ENCODE peak calls at places on chromosomes 12 and 14, in six cellular contexts. U is AG10803; R is mucosa of descending colon; D is left cardiac atrium; O is activated CD4-positive, alpha-beta T cell treated with anti-CD3 and anti-CD28 coated beads for 48 hours; N is CD4-positive, CD25-positive, alpha-beta regulatory T cell. Y is an unnamed sample.

GRCh38 chr14:74207943-74208342 is 31.3 kb upstream of the VSX2 start:
- DNase-seq in U (no peak), O (no peak), N (no peak), D (no peak), R (peak), Y (peak)

GRCh38 chr14:42872775-42873174 is 1266.1 kb downstream of the LRFN5 start:
- DNase-seq in N (no peak), O (no peak), U (no peak), R (no peak), D (no peak), Y (no peak)

GRCh38 chr12:22628228-22628627 is 3.3 kb downstream of the ETNK1 start:
- DNase-seq in N (no peak), D (no peak), R (no peak), O (no peak), U (no peak), Y (no peak)

GRCh38 chr12:86496595-86496994 is 240.4 kb upstream of the MGAT4C start:
- DNase-seq in D (no peak), U (no peak), O (no peak), N (no peak), R (no peak), Y (no peak)

GRCh38 chr12:57433370-57433769 is 1.2 kb upstream of the INHBC start:
- DNase-seq in N (no peak), D (no peak), R (no peak), O (no peak), U (no peak), Y (no peak)

GRCh38 chr14:33799705-33800269 is 151.1 kb downstream of the EGLN3 start:
- DNase-seq in U (peak), O (no peak), N (no peak), R (peak), D (peak), Y (no peak)

GRCh38 chr14:55423969-55424368 is 12.3 kb upstream of the ATG14 start:
- DNase-seq in D (no peak), R (no peak), O (no peak), U (no peak), N (no peak), Y (no peak)

GRCh38 chr14:47710581-47710980 is 35.2 kb upstream of the MDGA2 start:
- DNase-seq in D (no peak), N (no peak), R (no peak), O (no peak), U (no peak), Y (no peak)

GRCh38 chr12:28611115-28611435 is 420.8 kb downstream of the CCDC91 start:
- DNase-seq in O (no peak), N (no peak), D (no peak), R (no peak), U (peak), Y (no peak)

Y was measured in GM23338.